ENCODE peak calls at places on chromosomes 3 and 15, in eight cellular contexts. O is testis; L is MM.1S; W is IMR-90; D is esophagus squamous epithelium; R is CD8-positive, alpha-beta memory T cell; A is small intestine; Z is right atrium auricular region. T is an unnamed sample.

GRCh38 chr15:60326824-60327654 is 70.7 kb downstream of the ANXA2 start:
- DNase-seq in O (peak; percentile 41), L (peak; percentile 74), W (peak; percentile 52), D (no peak), R (peak; percentile 4), A (peak; percentile 71), Z (no peak), T (peak; percentile 15)

GRCh38 chr15:70376929-70377691 is 279.4 kb upstream of the TLE3 start:
- DNase-seq in O (peak; percentile 70), L (no peak), W (peak; percentile 2), D (no peak), R (no peak), A (peak; percentile 25), Z (peak; percentile 65), T (no peak)

GRCh38 chr15:36898522-36899126 is 201.7 kb downstream of the MEIS2 start:
- DNase-seq in O (no peak), L (no peak), W (no peak), D (no peak), R (no peak), A (no peak), Z (no peak), T (no peak)

GRCh38 chr3:157098823-157099185 is 61.1 kb downstream of the CCNL1 start:
- DNase-seq in O (no peak), L (no peak), W (peak; percentile 71), D (no peak), R (no peak), A (no peak), Z (no peak), T (no peak)

GRCh38 chr3:133756716-133757694 is 10.8 kb downstream of the TF start:
- DNase-seq in O (no peak), L (no peak), W (no peak), D (no peak), R (no peak), A (no peak), Z (no peak), T (no peak)

GRCh38 chr15:66592505-66593218 is 26.9 kb upstream of the LCTL start:
- DNase-seq in O (no peak), L (no peak), W (no peak), D (no peak), R (no peak), A (peak; percentile 59), Z (no peak), T (no peak)

GRCh38 chr15:41806291-41807181 is 21.4 kb upstream of the JMJD7 start:
- DNase-seq in O (peak; percentile 73), L (no peak), W (no peak), D (no peak), R (no peak), A (peak; percentile 76), Z (no peak), T (no peak)

GRCh38 chr3:23835807-23836206 is 30.1 kb downstream of the UBE2E1 start:
- DNase-seq in O (no peak), L (no peak), W (no peak), D (no peak), R (no peak), A (no peak), Z (no peak), T (no peak)

GRCh38 chr3:181738551-181738950 is 26.8 kb downstream of the SOX2 start:
- DNase-seq in O (no peak), L (no peak), W (no peak), D (no peak), R (no peak), A (no peak), Z (no peak), T (no peak)

GRCh38 chr3:11134794-11135193 is 19.5 kb upstream of the HRH1 start:
- DNase-seq in O (no peak), L (no peak), W (peak; percentile 56), D (no peak), R (no peak), A (no peak), Z (peak; percentile 53), T (no peak)

GRCh38 chr3:11131371-11131770 is 22.9 kb upstream of the HRH1 start:
- DNase-seq in O (no peak), L (no peak), W (no peak), D (no peak), R (no peak), A (no peak), Z (peak; percentile 21), T (no peak)

GRCh38 chr3:11132861-11133260 is 21.4 kb upstream of the HRH1 start:
- DNase-seq in O (no peak), L (no peak), W (no peak), D (no peak), R (no peak), A (no peak), Z (peak; percentile 32), T (no peak)

GRCh38 chr3:11126653-11127052 is 27.6 kb upstream of the HRH1 start:
- DNase-seq in O (no peak), L (no peak), W (no peak), D (no peak), R (no peak), A (no peak), Z (no peak), T (no peak)

DNA sequence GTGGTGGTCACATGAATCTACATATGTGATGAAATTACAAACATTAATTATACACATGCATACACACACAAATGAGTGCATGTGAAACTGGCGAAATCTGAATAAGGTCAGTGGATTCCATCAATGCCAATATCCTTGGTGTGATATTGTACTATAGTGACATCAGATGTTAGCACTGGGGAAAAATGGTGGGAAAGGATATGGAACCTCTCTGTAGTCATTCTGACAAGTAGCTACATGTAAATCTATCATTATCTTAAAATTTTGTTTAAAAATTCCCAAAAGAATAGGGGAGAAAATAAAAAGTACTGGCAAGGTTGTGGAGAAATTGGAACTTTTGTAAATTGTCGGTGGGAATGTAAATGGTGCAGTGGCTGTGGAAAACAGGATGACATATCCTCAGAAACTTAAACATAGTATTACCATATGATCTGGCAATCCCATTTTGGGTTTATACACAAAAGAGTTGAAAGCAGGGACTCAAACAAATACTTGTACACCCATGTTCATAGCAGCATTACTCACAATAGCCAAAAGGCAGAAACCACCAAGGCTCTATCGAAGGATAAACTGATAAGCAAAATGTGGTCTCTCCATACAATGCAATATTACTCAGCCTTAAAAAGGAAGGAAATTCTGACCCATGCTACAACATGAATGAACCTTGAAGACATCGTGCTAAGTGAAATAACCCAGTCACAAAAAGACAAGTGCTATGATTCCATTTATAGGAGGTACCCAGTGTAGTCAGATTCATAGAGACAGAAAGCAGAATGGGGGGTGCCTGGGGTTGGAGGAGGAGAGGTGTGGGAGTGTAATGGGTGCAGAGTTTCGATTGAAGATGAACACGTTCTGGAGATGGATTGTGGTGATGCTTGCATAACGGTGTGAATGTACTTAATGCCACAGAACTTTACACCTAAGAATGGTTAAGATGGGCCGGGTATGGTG is 25.3 kb upstream of the HRH1 start:
- DNase-seq in O (no peak), L (no peak), W (no peak), D (no peak), R (no peak), A (no peak), Z (no peak), T (no peak)
- H3K9me3 ChIP-seq in O (no peaks in the 10 kb centered on the region), L (no peaks in the 10 kb centered on the region), W (no peaks in the 10 kb centered on the region), D (no peaks in the 10 kb centered on the region), R (no peaks in the 10 kb centered on the region), A (no peaks in the 10 kb centered on the region), Z (no peaks in the 10 kb centered on the region), T (no peaks in the 10 kb centered on the region)

GRCh38 chr3:29977360-29977759 is 629.0 kb upstream of the TGFBR2 start:
- DNase-seq in O (no peak), L (no peak), W (no peak), D (no peak), R (no peak), A (no peak), Z (no peak), T (no peak)

GRCh38 chr3:29973763-29974162 is 632.6 kb upstream of the TGFBR2 start:
- DNase-seq in O (no peak), L (no peak), W (no peak), D (no peak), R (no peak), A (no peak), Z (no peak), T (no peak)

GRCh38 chr3:29978036-29978435 is 628.4 kb upstream of the TGFBR2 start:
- DNase-seq in O (no peak), L (no peak), W (no peak), D (no peak), R (no peak), A (no peak), Z (no peak), T (no peak)

GRCh38 chr3:29976871-29977270 is 629.5 kb upstream of the TGFBR2 start:
- DNase-seq in O (no peak), L (no peak), W (no peak), D (no peak), R (no peak), A (no peak), Z (no peak), T (no peak)

GRCh38 chr3:29972594-29972993 is 633.8 kb upstream of the TGFBR2 start:
- DNase-seq in O (no peak), L (no peak), W (peak; percentile 57), D (no peak), R (no peak), A (no peak), Z (no peak), T (no peak)
- H3K9me3 ChIP-seq in O (no peaks in the 10 kb centered on the region), L (no peaks in the 10 kb centered on the region), W (no peaks in the 10 kb centered on the region), D (no peaks in the 10 kb centered on the region), R (no peaks in the 10 kb centered on the region), A (no peaks in the 10 kb centered on the region), Z (no peaks in the 10 kb centered on the region), T (no peaks in the 10 kb centered on the region)

GRCh38 chr3:68176600-68176999 is 522.2 kb upstream of the SUCLG2 start:
- DNase-seq in O (no peak), L (no peak), W (no peak), D (no peak), R (no peak), A (no peak), Z (no peak), T (no peak)

GRCh38 chr3:68173230-68173629 is 518.8 kb upstream of the SUCLG2 start:
- DNase-seq in O (no peak), L (no peak), W (no peak), D (no peak), R (no peak), A (no peak), Z (no peak), T (no peak)

DNA sequence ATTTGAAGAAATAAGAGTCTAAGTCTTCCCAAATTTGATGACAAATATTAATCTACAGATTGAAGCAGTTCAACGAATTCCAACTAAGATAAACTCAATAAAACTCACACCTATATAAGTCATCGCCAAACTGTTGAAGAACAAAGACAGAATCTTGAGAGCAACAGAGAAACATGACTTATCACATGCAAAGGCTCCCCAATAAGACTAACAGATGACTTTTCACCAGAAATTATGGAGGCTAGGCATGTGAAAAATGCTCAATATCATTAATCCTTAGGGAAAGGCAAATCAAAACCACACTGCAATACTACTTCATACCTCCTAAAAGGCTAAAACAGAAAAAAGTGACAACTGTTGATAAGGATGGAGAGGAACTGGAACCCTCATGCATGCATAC is 517.6 kb upstream of the SUCLG2 start:
- DNase-seq in O (no peak), L (no peak), W (no peak), D (no peak), R (no peak), A (no peak), Z (no peak), T (no peak)
- H3K9me3 ChIP-seq in O (no peaks in the 10 kb centered on the region), L (no peaks in the 10 kb centered on the region), W (peaks cover 4% of the 10 kb centered on the region), D (peaks cover 4% of the 10 kb centered on the region), R (peaks cover 13% of the 10 kb centered on the region), A (no peaks in the 10 kb centered on the region), Z (peaks cover 6% of the 10 kb centered on the region), T (peaks cover 3% of the 10 kb centered on the region)

DNA sequence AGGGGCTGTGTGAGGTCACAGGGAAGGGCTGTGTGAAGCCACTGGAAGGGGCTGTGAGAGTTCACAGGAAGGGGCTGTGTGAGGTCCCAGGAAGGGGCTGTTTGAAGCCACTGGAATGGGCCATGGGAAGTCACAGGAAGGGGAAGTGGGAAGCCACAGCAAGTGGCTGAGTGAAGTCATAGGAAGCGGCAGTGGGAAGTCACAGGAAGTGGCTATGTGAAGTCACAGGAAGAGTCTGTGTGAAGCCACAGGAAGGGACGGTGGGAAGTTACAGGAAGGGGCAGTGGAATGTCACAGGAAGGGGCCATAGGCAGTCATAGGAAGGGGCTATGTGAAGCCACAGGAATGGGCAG is 37.4 kb downstream of the GASK1A start:
- DNase-seq in O (no peak), L (no peak), W (no peak), D (no peak), R (peak; percentile 19), A (no peak), Z (no peak), T (no peak)
- H3K9me3 ChIP-seq in O (no peaks in the 10 kb centered on the region), L (no peaks in the 10 kb centered on the region), W (peaks cover 5% of the 10 kb centered on the region), D (no peaks in the 10 kb centered on the region), R (peaks cover 62% of the 10 kb centered on the region), A (no peaks in the 10 kb centered on the region), Z (no peaks in the 10 kb centered on the region), T (peaks cover 12% of the 10 kb centered on the region)

T was measured in T-helper 17 cell.